ENCODE peak calls at places on chromosomes 3 and 15, in six cellular contexts. J is T-helper 2 cell; F is EH; Y is stimulated activated CD8-positive, alpha-beta memory T cell treated with anti-CD3 and anti-CD28 coated beads, Interleukin-4, amount 100 ng/mL, for 48 hours; M is T-helper 1 cell; U is GDM1. H is an unnamed sample.

GRCh38 chr3:98777801-98778220 is 14.7 kb downstream of the ST3GAL6 start:
- DNase-seq in M (no peak), U (no peak), J (no peak), F (peak; percentile 61), Y (no peak), H (peak; percentile 67)

GRCh38 chr3:9214185-9214584 is 35.3 kb downstream of the SRGAP3 start:
- DNase-seq in J (no peak), U (no peak), Y (no peak), M (no peak), F (no peak), H (no peak)

GRCh38 chr3:53816430-53816829 is 29.8 kb downstream of the CHDH start:
- DNase-seq in F (no peak), M (no peak), J (no peak), Y (no peak), U (no peak), H (no peak)

GRCh38 chr3:189947948-189948723 is 172.6 kb downstream of the P3H2 start:
- DNase-seq in M (no peak), Y (no peak), J (no peak), F (peak; percentile 48), U (no peak), H (peak; percentile 32)

GRCh38 chr3:195180490-195181106 is 90.4 kb downstream of the XXYLT1 start:
- DNase-seq in Y (no peak), M (no peak), U (no peak), F (no peak), J (no peak), H (no peak)

GRCh38 chr15:38994310-38994709 is 429.7 kb upstream of the RASGRP1 start:
- DNase-seq in F (peak; percentile 8), M (no peak), U (no peak), J (no peak), Y (no peak), H (no peak)

GRCh38 chr3:38578551-38578950 is 70.9 kb downstream of the SCN5A start:
- DNase-seq in U (no peak), F (no peak), J (no peak), M (no peak), Y (peak; percentile 14), H (no peak)

GRCh38 chr15:36877796-36878744 is 222.3 kb downstream of the MEIS2 start:
- DNase-seq in M (no peak), U (no peak), Y (no peak), F (no peak), J (no peak), H (no peak)

GRCh38 chr15:46409879-46410278 is 775.0 kb downstream of the SQOR start:
- DNase-seq in J (no peak), M (no peak), F (no peak), U (no peak), Y (no peak), H (no peak)

GRCh38 chr3:14000556-14000955 is 120.7 kb upstream of the WNT7A start:
- DNase-seq in J (no peak), Y (no peak), M (no peak), U (no peak), F (no peak), H (no peak)

GRCh38 chr3:127902486-127902885 is 12.5 kb upstream of the KBTBD12 start:
- DNase-seq in J (no peak), M (no peak), Y (no peak), F (no peak), U (no peak), H (no peak)

GRCh38 chr3:8529197-8529637 is 27.6 kb downstream of the LMCD1 start:
- DNase-seq in U (no peak), F (peak; percentile 80), Y (no peak), J (no peak), M (no peak), H (peak; percentile 59)